ENCODE peak calls at places on chromosome 11, in six cellular contexts. O is tibial artery; Q is iris pigment epithelial cell; U is GM18507; B is activated CD4-positive, alpha-beta T cell treated with anti-CD3 and anti-CD28 coated beads, Interleukin-2, amount 50 U/mL, for 1 hour; Z is stimulated activated CD8-positive, alpha-beta memory T cell treated with anti-CD3 and anti-CD28 coated beads, Interleukin-4, amount 100 ng/mL, for 48 hours. I is an unnamed sample.

GRCh38 chr11:130674686-130675085 is 226.2 kb downstream of the ADAMTS15 start:
- DNase-seq in O (no peak), Q (peak), U (no peak), B (no peak), Z (no peak), I (peak)

GRCh38 chr11:71472941-71473792 is 20.2 kb downstream of the NADSYN1 start:
- DNase-seq in O (no peak), Q (no peak), U (no peak), B (no peak), Z (no peak), I (no peak)

GRCh38 chr11:92845390-92846185 is 123.9 kb upstream of the MTNR1B start:
- DNase-seq in O (no peak), Q (no peak), U (no peak), B (no peak), Z (no peak), I (no peak)

GRCh38 chr11:110430267-110431211 is 791 bp downstream of the FDX1 start:
- DNase-seq in O (peak), Q (peak), U (no peak), B (no peak), Z (no peak), I (peak)

GRCh38 chr11:69896250-69896649 is 77.0 kb upstream of the FGF3 start:
- DNase-seq in O (no peak), Q (peak), U (no peak), B (no peak), Z (no peak), I (no peak)

GRCh38 chr11:118791961-118792578 is 1.1 kb upstream of the DDX6 start:
- DNase-seq in O (peak), Q (peak), U (no peak), B (peak), Z (peak), I (peak)

GRCh38 chr11:68658661-68659060 is 25.7 kb upstream of the GAL start:
- DNase-seq in O (peak), Q (peak), U (no peak), B (no peak), Z (no peak), I (peak)

GRCh38 chr11:86749861-86750401 is 50.4 kb upstream of the PRSS23 start:
- DNase-seq in O (no peak), Q (no peak), U (no peak), B (no peak), Z (no peak), I (no peak)

I was measured in fibroblast of pulmonary artery.